ENCODE peak calls at places on chromosomes 16 and 17, in four cellular contexts. D is mammary epithelial cell, H is NT2/D1, E is mesendoderm. U is an unnamed sample. For H3K4me1, the result is how much of the 10 kb centered on the place peaks cover.

GRCh38 chr17:82615084-82616020 is 32.9 kb downstream of the WDR45B start:
- DNase-seq in E (peak), D (no peak), H (no peak), U (no peak)

GRCh38 chr17:56358651-56359050 is 205.4 kb downstream of the ANKFN1 start:
- DNase-seq in E (no peak), D (peak), H (no peak), U (no peak)

GRCh38 chr17:14080847-14081251 is 11.5 kb downstream of the COX10 start:
- DNase-seq in H (no peak), E (no peak), D (no peak), U (peak)

GRCh38 chr17:9240659-9241370 is 219.5 kb downstream of the NTN1 start:
- DNase-seq in D (no peak), H (no peak), E (peak), U (peak)

GRCh38 chr17:82751571-82752370 is at the start of gene TBCD:
- DNase-seq in H (no peak), D (peak), E (peak), U (peak)

GRCh38 chr16:59164461-59164860 is 430.3 kb upstream of the GOT2 start:
- DNase-seq in E (peak), D (no peak), H (no peak), U (no peak)

GRCh38 chr17:8556074-8556473 is 74.5 kb downstream of the MYH10 start:
- DNase-seq in D (peak), H (no peak), E (no peak), U (no peak)

GRCh38 chr16:3188925-3189825 is 1.2 kb downstream of the OR1F1 start:
- DNase-seq in H (no peak), E (peak), D (peak), U (peak)

GRCh38 chr17:8031261-8031661 is 7.6 kb upstream of the ALOX15B start:
- DNase-seq in E (no peak), D (no peak), H (no peak), U (no peak)

GRCh38 chr17:29010586-29010985 is 4.8 kb upstream of the SEZ6 start:
- DNase-seq in D (no peak), H (no peak), E (no peak), U (no peak)

GRCh38 chr17:40307001-40307690 is 1.8 kb upstream of the RARA start:
- DNase-seq in D (no peak), H (no peak), E (peak), U (peak)

GRCh38 chr17:1323336-1323735 is 43.9 kb downstream of the TRARG1 start:
- DNase-seq in D (no peak), H (no peak), E (peak), U (peak)

GRCh38 chr16:89055313-89055712 is 38.3 kb upstream of the ACSF3 start:
- DNase-seq in E (no peak), H (no peak), D (no peak), U (no peak)

GRCh38 chr17:75341784-75342183 is 52.6 kb upstream of the SLC25A19 start:
- DNase-seq in H (no peak), E (no peak), D (no peak), U (no peak)
- H3K4me1 ChIP-seq in H (under half), E (under half), D (under half), U (under half)

GRCh38 chr16:19885456-19886060 is 910 bp upstream of the GPRC5B start:
- DNase-seq in D (no peak), E (no peak), H (no peak), U (no peak)
- H3K9ac ChIP-seq in D (no peak), E (peak), H (peak), U (peak)

GRCh38 chr16:53213542-53213941 is 158.8 kb downstream of the CHD9 start:
- DNase-seq in E (no peak), H (no peak), D (no peak), U (no peak)

GRCh38 chr16:53211253-53211652 is 156.5 kb downstream of the CHD9 start:
- DNase-seq in D (no peak), E (no peak), H (no peak), U (no peak)

GRCh38 chr16:53216798-53217197 is 162.0 kb downstream of the CHD9 start:
- DNase-seq in E (no peak), D (no peak), H (no peak), U (no peak)

GRCh38 chr16:53209489-53209888 is 154.7 kb downstream of the CHD9 start:
- DNase-seq in D (no peak), E (no peak), H (no peak), U (no peak)

GRCh38 chr16:53212899-53213235 is 158.1 kb downstream of the CHD9 start:
- DNase-seq in D (no peak), E (no peak), H (no peak), U (no peak)
- H3K4me1 ChIP-seq in D (under half), E (under half), H (under half), U (half or more)

GRCh38 chr17:81044428-81044763 is 9.4 kb downstream of the BAIAP2 start:
- DNase-seq in D (no peak), E (no peak), H (no peak), U (no peak)
- H3K9ac ChIP-seq in D (peak), E (no peak), H (peak), U (no peak)

DNA sequence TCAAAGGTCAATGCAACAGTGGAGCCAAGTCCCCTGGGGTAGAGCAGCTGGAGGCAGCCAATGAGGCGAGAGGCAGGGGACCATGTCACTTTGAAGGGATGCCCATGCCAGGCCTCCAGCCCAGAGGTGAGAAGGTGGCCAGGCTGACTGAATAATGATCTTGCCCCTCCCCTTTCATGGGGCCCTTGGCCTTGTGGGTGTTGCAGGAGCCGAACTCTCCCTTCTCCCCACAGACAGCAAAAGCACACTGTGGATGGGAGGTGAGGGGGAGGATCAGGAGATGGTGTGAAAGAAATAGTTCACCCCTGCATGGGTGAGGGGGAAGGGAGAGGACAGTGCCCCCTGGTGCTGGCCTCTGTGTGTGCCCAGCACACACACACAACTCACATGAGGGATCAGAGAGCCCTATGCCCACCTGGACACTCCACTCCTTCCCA is 15.8 kb upstream of the TBX21 start:
- DNase-seq in E (no peak), D (no peak), H (no peak), U (no peak)
- H3K4me1 ChIP-seq in E (under half), D (under half), H (under half), U (under half)